ENCODE peak calls at places on chromosomes 16 and 17, in seven cellular contexts. K is neuronal stem cell, D is H9, W is trophoblast cell, N is mesenchymal stem cell, V is IMR-90, A is H1. B is an unnamed sample. For H3K4me1, the result is how much of the 10 kb centered on the place peaks cover.

GRCh38 chr16:80176114-80176513 is 364.7 kb upstream of the DYNLRB2 start:
- DNase-seq in A (no peak), K (no peak), V (no peak), N (no peak), W (no peak), D (no peak), B (no peak)

GRCh38 chr17:7132511-7133094 is 18.0 kb upstream of the ASGR2 start:
- DNase-seq in A (peak), K (peak), N (peak), W (peak), D (peak), V (no peak), B (peak)

GRCh38 chr16:47970291-47970931 is 185.4 kb downstream of the ABCC12 start:
- DNase-seq in A (no peak), W (peak), D (no peak), N (peak), K (peak), V (peak), B (peak)

GRCh38 chr16:84497418-84497817 is 7.0 kb downstream of the MEAK7 start:
- DNase-seq in W (no peak), A (no peak), N (no peak), K (no peak), V (no peak), D (peak), B (no peak)

GRCh38 chr16:19135896-19136438 is 22.2 kb downstream of the ITPRIPL2 start:
- DNase-seq in K (no peak), W (peak), V (peak), A (no peak), N (no peak), D (no peak), B (peak)

GRCh38 chr17:80005360-80006338 is 30.0 kb downstream of the TBC1D16 start:
- DNase-seq in N (peak), K (peak), A (no peak), D (peak), V (peak), W (peak), B (peak)

GRCh38 chr17:27566673-27567562 is 64.1 kb upstream of the LGALS9 start:
- DNase-seq in A (no peak), D (no peak), V (peak), K (no peak), N (no peak), W (no peak), B (no peak)

GRCh38 chr17:68709995-68710780 is 109.0 kb upstream of the FAM20A start:
- DNase-seq in A (no peak), V (peak), K (no peak), W (peak), N (peak), D (no peak), B (peak)

GRCh38 chr16:56861092-56861610 is 3.9 kb upstream of the SLC12A3 start:
- DNase-seq in D (no peak), N (peak), A (no peak), W (peak), K (no peak), V (no peak), B (peak)

GRCh38 chr16:67029249-67030096 is 524 bp downstream of the CBFB start:
- DNase-seq in V (peak), W (peak), D (no peak), A (no peak), K (peak), N (peak), B (peak)

GRCh38 chr17:8151641-8152111 is 528 bp downstream of the PER1 start:
- DNase-seq in K (no peak), V (peak), W (no peak), D (peak), N (no peak), A (no peak), B (peak)

GRCh38 chr17:49214665-49215360 is 4.3 kb downstream of the ABI3 start:
- DNase-seq in K (no peak), A (no peak), D (no peak), N (no peak), W (no peak), V (no peak), B (no peak)

GRCh38 chr16:11355862-11356261 is 10.6 kb downstream of the RMI2 start:
- DNase-seq in A (no peak), D (no peak), N (no peak), K (no peak), W (no peak), V (no peak), B (no peak)

GRCh38 chr16:70552675-70553074 is 29.1 kb downstream of the SF3B3 start:
- DNase-seq in N (peak), V (no peak), A (no peak), W (no peak), K (no peak), D (no peak), B (no peak)

GRCh38 chr17:60224064-60224463 is 74.3 kb downstream of the CA4 start:
- DNase-seq in V (peak), N (peak), A (no peak), W (peak), K (no peak), D (no peak), B (peak)

GRCh38 chr17:44878627-44879221 is 20.5 kb downstream of the EFTUD2 start:
- DNase-seq in N (peak), V (peak), W (peak), A (no peak), K (no peak), D (no peak), B (peak)

GRCh38 chr17:80615311-80615710 is 70.7 kb downstream of the RPTOR start:
- DNase-seq in V (no peak), A (no peak), W (no peak), N (no peak), D (no peak), K (no peak), B (no peak)

GRCh38 chr17:42252528-42253172 is 23.5 kb downstream of the STAT5B start:
- DNase-seq in D (no peak), N (peak), K (no peak), V (no peak), A (no peak), W (no peak), B (no peak)

GRCh38 chr17:76268015-76268749 is 3.0 kb downstream of the UBALD2 start:
- DNase-seq in K (no peak), D (no peak), A (no peak), V (peak), W (peak), N (peak), B (peak)
- H2BK120ac ChIP-seq in K (no peak), D (no peak), A (no peak), V (no peak), W (peak), N (no peak), B (no peak)

DNA sequence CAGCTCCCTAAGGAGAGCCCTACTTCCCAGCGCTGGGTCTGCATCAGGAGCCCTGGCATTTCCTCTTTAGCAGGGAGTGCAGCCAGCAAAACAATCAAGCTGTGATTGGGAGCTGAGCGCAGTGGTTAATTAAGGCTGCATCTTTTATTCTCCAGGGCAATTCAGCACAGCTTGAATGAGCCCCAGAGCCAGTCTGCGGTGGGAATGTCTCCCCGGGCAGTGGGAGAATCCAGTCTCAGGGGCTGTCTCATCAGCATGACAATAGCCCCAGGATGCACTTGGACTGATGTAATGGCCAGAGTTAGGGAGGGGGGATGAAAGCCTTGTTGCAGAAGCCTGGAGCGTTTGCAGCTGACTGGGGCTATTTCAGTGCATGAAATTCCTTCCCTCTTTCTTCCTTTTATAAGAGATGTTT is 292.6 kb upstream of the SOX9 start:
- DNase-seq in N (no peak), W (no peak), K (peak), V (peak), A (peak), D (peak), B (peak)
- H3K4me1 ChIP-seq in N (under half), W (under half), K (under half), V (under half), A (under half), D (under half), B (under half)

GRCh38 chr16:30797670-30798309 is 10.8 kb upstream of the ZNF629 start:
- DNase-seq in D (no peak), W (no peak), N (no peak), A (no peak), K (no peak), V (no peak), B (peak)

GRCh38 chr16:30793508-30794069 is 6.6 kb upstream of the ZNF629 start:
- DNase-seq in V (no peak), N (no peak), K (no peak), A (no peak), W (no peak), D (no peak), B (no peak)

GRCh38 chr16:30794634-30795033 is 7.6 kb upstream of the ZNF629 start:
- DNase-seq in W (no peak), A (no peak), K (no peak), N (no peak), D (no peak), V (no peak), B (no peak)
- H2BK120ac ChIP-seq in W (no peak), A (no peak), K (no peak), N (no peak), D (no peak), V (no peak), B (no peak)

GRCh38 chr16:68734782-68735181 is 2.3 kb upstream of the CDH1 start:
- DNase-seq in D (no peak), K (no peak), A (no peak), N (no peak), W (no peak), V (no peak), B (no peak)

GRCh38 chr16:68733570-68733969 is 3.5 kb upstream of the CDH1 start:
- DNase-seq in V (no peak), N (no peak), A (no peak), K (no peak), W (no peak), D (no peak), B (no peak)

GRCh38 chr16:68731569-68732067 is 5.5 kb upstream of the CDH1 start:
- DNase-seq in K (no peak), A (no peak), N (no peak), V (no peak), W (no peak), D (no peak), B (no peak)

GRCh38 chr16:68732068-68732680 is 4.9 kb upstream of the CDH1 start:
- DNase-seq in D (peak), N (no peak), K (no peak), W (peak), A (no peak), V (no peak), B (peak)

DNA sequence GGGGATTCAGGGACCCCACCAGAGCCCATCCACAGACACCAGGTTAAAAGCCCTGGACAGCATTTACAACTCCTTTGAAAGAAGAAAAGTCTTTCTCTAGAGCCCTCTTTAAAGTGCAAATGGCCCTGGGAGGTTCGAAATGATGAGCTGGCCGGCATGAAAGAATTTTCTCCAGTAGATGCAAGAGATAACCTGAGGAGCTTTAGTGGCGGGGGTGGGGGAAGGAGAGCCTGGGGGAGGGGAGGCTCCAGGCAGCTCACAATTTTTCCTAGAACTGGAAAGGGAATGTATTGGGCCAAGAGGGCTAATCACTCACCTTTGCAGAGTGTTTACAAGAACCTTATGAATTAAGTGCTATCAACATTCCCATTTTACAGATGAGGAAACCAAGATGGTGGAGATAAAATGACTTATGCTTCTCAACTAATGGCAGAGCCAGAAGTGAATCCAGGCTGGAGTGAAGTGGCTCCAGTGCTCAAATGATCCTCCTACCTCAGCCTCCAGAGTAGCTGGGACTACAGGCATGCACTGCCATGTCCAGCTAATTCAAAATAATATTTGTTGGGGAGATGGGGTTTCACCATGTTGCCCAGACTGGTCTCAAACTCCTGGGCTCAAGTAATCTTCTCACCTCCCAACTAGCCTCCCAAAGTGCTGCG is 4.2 kb upstream of the CDH1 start:
- DNase-seq in A (no peak), D (no peak), V (no peak), N (no peak), W (peak), K (no peak), B (peak)
- H3K4me1 ChIP-seq in A (under half), D (under half), V (under half), N (under half), W (under half), K (under half), B (under half)

GRCh38 chr17:73481672-73482071 is 162.6 kb downstream of the SDK2 start:
- DNase-seq in A (no peak), V (no peak), K (no peak), N (no peak), W (no peak), D (no peak), B (no peak)

GRCh38 chr17:73482251-73482661 is 162.0 kb downstream of the SDK2 start:
- DNase-seq in V (no peak), D (no peak), K (no peak), N (no peak), A (no peak), W (no peak), B (no peak)

GRCh38 chr17:73482674-73483293 is 161.5 kb downstream of the SDK2 start:
- DNase-seq in W (no peak), D (no peak), A (no peak), N (no peak), K (no peak), V (no peak), B (no peak)

GRCh38 chr17:73478768-73479424 is 165.3 kb downstream of the SDK2 start:
- DNase-seq in W (no peak), V (no peak), A (no peak), D (peak), N (no peak), K (no peak), B (peak)

DNA sequence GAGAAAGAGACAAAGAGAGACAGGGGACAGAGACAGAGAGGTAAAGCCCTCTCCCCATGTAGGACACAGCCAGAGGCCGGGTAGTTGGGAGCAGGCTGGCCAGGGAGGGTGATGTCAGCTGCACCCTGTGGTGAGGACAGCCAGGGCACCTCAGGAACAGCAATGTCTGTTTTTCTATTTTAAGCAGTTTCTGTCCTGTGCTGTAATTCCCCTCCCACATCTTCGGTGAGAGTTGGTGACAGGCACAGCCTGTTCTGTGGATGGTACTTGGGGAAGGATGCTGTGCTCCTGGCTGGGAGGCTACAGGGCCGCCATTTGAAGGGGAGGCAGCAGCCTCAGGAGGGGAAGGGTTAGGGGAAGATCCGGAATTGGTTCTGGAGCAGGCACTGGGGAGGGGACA is 163.5 kb downstream of the SDK2 start:
- DNase-seq in W (no peak), V (no peak), A (no peak), D (no peak), N (no peak), K (no peak), B (no peak)
- H2BK120ac ChIP-seq in W (no peak), V (no peak), A (no peak), D (no peak), N (no peak), K (no peak), B (no peak)

DNA sequence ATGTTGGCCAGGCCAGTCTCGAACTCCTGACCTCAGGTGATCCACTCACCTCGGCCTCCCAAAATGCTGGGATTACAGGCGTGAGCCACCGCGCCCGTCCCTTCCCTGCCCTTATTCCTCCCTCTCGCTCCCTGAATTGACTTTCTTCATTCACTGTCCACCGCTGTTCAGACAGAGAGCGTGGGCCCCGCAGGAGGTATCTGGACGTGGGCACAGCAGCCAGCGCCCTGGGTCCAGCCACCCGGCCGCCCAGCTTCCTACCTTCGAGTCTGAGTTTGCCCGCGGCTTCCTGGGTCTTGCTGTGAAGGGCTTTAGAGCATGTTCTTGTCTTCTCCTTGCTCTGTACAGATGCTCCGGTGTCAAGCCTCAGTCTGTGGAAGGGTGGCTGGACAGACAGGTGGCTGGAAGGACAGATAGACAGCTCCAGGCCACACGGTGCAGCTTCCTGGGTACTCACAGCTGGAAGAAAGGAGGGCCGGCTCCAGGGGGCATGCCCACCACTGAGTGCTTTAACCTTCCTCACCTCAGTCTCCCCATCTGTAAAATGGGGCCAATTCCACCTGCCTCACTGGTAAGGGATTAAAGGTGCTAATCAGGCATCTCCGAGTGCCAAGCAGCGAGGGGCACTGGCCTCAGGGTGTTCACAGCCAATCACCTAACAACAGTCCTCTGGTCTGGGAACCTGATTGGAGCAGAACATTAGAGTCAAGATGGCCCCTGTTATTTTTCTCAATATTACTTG is 13.6 kb downstream of the RHBDF2 start:
- DNase-seq in D (no peak), V (no peak), N (no peak), A (no peak), K (no peak), W (no peak), B (no peak)
- H3K4me1 ChIP-seq in D (under half), V (under half), N (under half), A (under half), K (under half), W (under half), B (under half)

GRCh38 chr17:76182016-76182764 is 41.1 kb upstream of the FOXJ1 start:
- DNase-seq in K (peak), D (peak), W (peak), V (peak), N (peak), A (peak), B (peak)
- H2BK120ac ChIP-seq in K (no peak), D (no peak), W (no peak), V (peak), N (no peak), A (no peak), B (no peak)

B was measured in mesendoderm.